ENCODE peak calls at places on chromosomes 11 and 22, in six cellular contexts. F is ovary, I is stomach, L is MM.1S, X is psoas muscle, A is left ventricle myocardium inferior. R is an unnamed sample.

GRCh38 chr11:106133529-106133928 is 56.1 kb downstream of the AASDHPPT start:
- DNase-seq in F (no peak), I (no peak), L (no peak), X (no peak), A (no peak), R (no peak)

GRCh38 chr11:10476342-10476741 is 21.3 kb downstream of the AMPD3 start:
- DNase-seq in F (no peak), I (no peak), L (no peak), X (no peak), A (no peak), R (no peak)

GRCh38 chr11:72441647-72442267 is 7.4 kb upstream of the CLPB start:
- DNase-seq in F (no peak), I (no peak), L (no peak), X (no peak), A (no peak), R (peak; percentile 84)

GRCh38 chr22:37827056-37827455 is 3.9 kb downstream of the GALR3 start:
- DNase-seq in F (peak; percentile 78), I (no peak), L (no peak), X (peak; percentile 80), A (peak; percentile 63), R (no peak)

GRCh38 chr22:27424319-27424718 is 377.2 kb downstream of the MN1 start:
- DNase-seq in F (no peak), I (no peak), L (no peak), X (no peak), A (no peak), R (no peak)

GRCh38 chr22:27420817-27421361 is 380.7 kb downstream of the MN1 start:
- DNase-seq in F (peak; percentile 86), I (peak; percentile 91), L (no peak), X (peak; percentile 84), A (peak; percentile 84), R (no peak)

GRCh38 chr22:42887114-42887513 is 30.0 kb upstream of the ARFGAP3 start:
- DNase-seq in F (no peak), I (no peak), L (no peak), X (no peak), A (no peak), R (no peak)

GRCh38 chr22:50530857-50531545 is 1.2 kb upstream of the TYMP start:
- DNase-seq in F (peak; percentile 71), I (peak; percentile 91), L (peak; percentile 77), X (peak; percentile 93), A (peak; percentile 87), R (peak; percentile 95)

GRCh38 chr11:134369656-134370525 is 38.1 kb downstream of the GLB1L2 start:
- DNase-seq in F (no peak), I (no peak), L (no peak), X (peak; percentile 22), A (no peak), R (no peak)

GRCh38 chr11:107116358-107116757 is 98.1 kb upstream of the GUCY1A2 start:
- DNase-seq in F (no peak), I (no peak), L (no peak), X (no peak), A (no peak), R (peak; percentile 50)

GRCh38 chr11:117794772-117795629 is 2.0 kb downstream of the DSCAML1 start:
- DNase-seq in F (no peak), I (no peak), L (no peak), X (no peak), A (no peak), R (no peak)

GRCh38 chr11:109729761-109730160 is 307.8 kb downstream of the C11orf87 start:
- DNase-seq in F (no peak), I (no peak), L (peak; percentile 42), X (no peak), A (no peak), R (no peak)

GRCh38 chr11:126423743-126424142 is 68.3 kb downstream of the ST3GAL4 start:
- DNase-seq in F (peak; percentile 91), I (no peak), L (no peak), X (peak; percentile 34), A (no peak), R (no peak)

GRCh38 chr11:96112192-96113099 is 188.5 kb upstream of the MTMR2 start:
- DNase-seq in F (no peak), I (no peak), L (no peak), X (no peak), A (no peak), R (no peak)

GRCh38 chr11:720642-721346 is 14.8 kb downstream of the EPS8L2 start:
- DNase-seq in F (no peak), I (peak; percentile 59), L (no peak), X (no peak), A (no peak), R (peak; percentile 66)

GRCh38 chr11:26947379-26947844 is 46.5 kb upstream of the FIBIN start:
- DNase-seq in F (peak; percentile 78), I (no peak), L (no peak), X (peak; percentile 52), A (no peak), R (no peak)

GRCh38 chr22:24200616-24201212 is 19.4 kb downstream of the SUSD2 start:
- DNase-seq in F (no peak), I (peak; percentile 41), L (no peak), X (no peak), A (no peak), R (no peak)

GRCh38 chr11:11931461-11932055 is 76.9 kb downstream of the DKK3 start:
- DNase-seq in F (peak; percentile 22), I (no peak), L (peak; percentile 53), X (no peak), A (no peak), R (peak; percentile 82)

GRCh38 chr22:27240298-27240885 is 561.2 kb downstream of the MN1 start:
- DNase-seq in F (no peak), I (no peak), L (no peak), X (no peak), A (no peak), R (no peak)

GRCh38 chr11:102757823-102758549 is 22.4 kb downstream of the MMP10 start:
- DNase-seq in F (no peak), I (no peak), L (no peak), X (no peak), A (no peak), R (peak; percentile 82)

GRCh38 chr11:27124514-27125264 is 84.1 kb downstream of the BBOX1 start:
- DNase-seq in F (no peak), I (no peak), L (no peak), X (no peak), A (no peak), R (no peak)

GRCh38 chr11:127859941-127860354 is 727.4 kb downstream of the ETS1 start:
- DNase-seq in F (no peak), I (no peak), L (no peak), X (no peak), A (no peak), R (no peak)

GRCh38 chr22:20014526-20015186 is 2.0 kb downstream of the ARVCF start:
- DNase-seq in F (no peak), I (no peak), L (no peak), X (peak; percentile 48), A (no peak), R (no peak)

GRCh38 chr22:44595841-44596341 is 97.9 kb upstream of the RTL6 start:
- DNase-seq in F (no peak), I (no peak), L (no peak), X (peak; percentile 18), A (no peak), R (no peak)

GRCh38 chr22:41582694-41583093 is 6.9 kb downstream of the PMM1 start:
- DNase-seq in F (no peak), I (no peak), L (no peak), X (no peak), A (peak; percentile 19), R (no peak)
- H3K27ac ChIP-seq in F (no peak overlapping the region), I (no peak overlapping the region), L (no peak overlapping the region), X (no peak overlapping the region), A (peak overlapping the region; percentile 68), R (peak overlapping the region; percentile 78)

GRCh38 chr11:124760806-124761205 is 1.3 kb downstream of the ESAM start:
- DNase-seq in F (no peak), I (no peak), L (no peak), X (no peak), A (no peak), R (no peak)

GRCh38 chr11:124760205-124760652 is 1.9 kb downstream of the ESAM start:
- DNase-seq in F (no peak), I (no peak), L (peak; percentile 24), X (peak; percentile 69), A (peak; percentile 54), R (peak; percentile 51)

GRCh38 chr11:124761301-124762021 is 629 bp downstream of the ESAM start:
- DNase-seq in F (no peak), I (no peak), L (no peak), X (no peak), A (peak; percentile 37), R (no peak)

GRCh38 chr11:124758355-124759267 is 3.5 kb downstream of the ESAM start:
- DNase-seq in F (peak; percentile 62), I (peak; percentile 88), L (peak; percentile 23), X (peak; percentile 78), A (peak; percentile 78), R (peak; percentile 73)

GRCh38 chr11:124759268-124760204 is 2.6 kb downstream of the ESAM start:
- DNase-seq in F (no peak), I (no peak), L (no peak), X (peak; percentile 76), A (peak; percentile 78), R (peak; percentile 22)
- H3K4me1 ChIP-seq in F (peaks cover 4% of the 10 kb centered on the region), I (peaks cover 42% of the 10 kb centered on the region), L (peaks cover 13% of the 10 kb centered on the region), X (peaks cover 27% of the 10 kb centered on the region), A (peaks cover 90% of the 10 kb centered on the region), R (peaks cover 19% of the 10 kb centered on the region)

GRCh38 chr22:30426395-30427353 is 1.1 kb downstream of the MTFP1 start:
- DNase-seq in F (peak; percentile 70), I (peak; percentile 92), L (peak; percentile 85), X (peak; percentile 89), A (peak; percentile 68), R (peak; percentile 72)

GRCh38 chr22:30425616-30426394 is at the start of gene MTFP1:
- DNase-seq in F (peak; percentile 68), I (peak; percentile 66), L (peak; percentile 66), X (peak; percentile 74), A (peak; percentile 53), R (peak; percentile 84)

GRCh38 chr22:30423959-30424380 is 1.6 kb upstream of the MTFP1 start:
- DNase-seq in F (peak; percentile 99), I (peak; percentile 99), L (peak; percentile 100), X (peak; percentile 99), A (peak; percentile 99), R (peak; percentile 100)

GRCh38 chr22:30424471-30425326 is 869 bp upstream of the MTFP1 start:
- DNase-seq in F (no peak), I (no peak), L (peak; percentile 40), X (no peak), A (no peak), R (no peak)

DNA sequence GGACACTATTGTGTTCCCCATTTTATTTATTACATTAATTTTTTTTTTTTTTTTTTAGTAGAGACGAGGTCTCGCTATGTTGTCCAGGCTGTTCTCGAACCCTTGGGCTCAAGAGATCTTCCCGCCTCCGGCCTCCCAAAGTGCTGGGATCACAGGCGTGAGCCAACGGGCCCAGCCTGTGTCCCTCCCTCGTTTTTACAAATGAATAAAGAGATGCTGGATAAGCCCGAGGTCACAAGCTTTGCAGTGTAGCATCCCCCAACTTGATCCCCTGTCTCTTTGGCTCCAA is 297 bp upstream of the MTFP1 start:
- DNase-seq in F (no peak), I (no peak), L (no peak), X (no peak), A (no peak), R (no peak)
- H3K27ac ChIP-seq in F (peak overlapping the region; percentile 85), I (peak overlapping the region; percentile 96), L (peak overlapping the region; percentile 58), X (peak overlapping the region; percentile 72), A (peak overlapping the region; percentile 85), R (peak overlapping the region; percentile 38)

DNA sequence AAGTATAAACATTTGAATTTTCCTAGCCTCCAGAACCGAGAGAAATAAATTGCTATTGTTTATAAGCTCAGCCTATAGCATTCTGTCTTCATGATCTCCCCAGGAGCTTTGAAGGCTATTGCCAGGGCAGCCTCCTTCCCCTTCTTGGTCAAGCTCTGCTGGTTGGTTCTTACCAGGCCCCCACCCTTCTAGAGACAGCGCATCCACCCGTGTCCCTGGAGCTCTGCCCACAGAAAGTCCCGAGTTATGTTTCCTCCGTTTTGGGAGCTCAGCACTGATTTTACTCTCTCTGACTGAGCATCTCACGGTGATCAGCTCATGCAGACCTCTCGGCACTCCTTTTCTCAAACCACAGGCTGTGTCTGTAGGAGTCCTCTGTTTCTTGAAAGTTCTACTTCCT is 123.8 kb upstream of the SORL1-AS1 start:
- DNase-seq in F (peak; percentile 45), I (no peak), L (no peak), X (no peak), A (no peak), R (no peak)
- H3K4me1 ChIP-seq in F (peaks cover 2% of the 10 kb centered on the region), I (no peaks in the 10 kb centered on the region), L (no peaks in the 10 kb centered on the region), X (no peaks in the 10 kb centered on the region), A (peaks cover 5% of the 10 kb centered on the region), R (no peaks in the 10 kb centered on the region)